ENCODE peak calls at places on chromosome 14, in five cellular contexts. S is kidney, L is PC-9, E is right lobe of liver, A is Peyer's patch. N is an unnamed sample.

GRCh38 chr14:29037428-29037827 is 270.8 kb downstream of the FOXG1 start:
- DNase-seq in S (no peak), L (no peak), E (no peak), A (no peak), N (no peak)

GRCh38 chr14:68977741-68978549 is 1.2 kb downstream of the ACTN1 start:
- DNase-seq in S (peak; percentile 93), L (peak; percentile 91), E (peak; percentile 75), A (peak; percentile 72), N (peak; percentile 92)

GRCh38 chr14:49619730-49620129 is 696 bp downstream of the RPL36AL start:
- DNase-seq in S (no peak), L (no peak), E (no peak), A (no peak), N (no peak)

GRCh38 chr14:50303744-50304471 is 8.1 kb downstream of the L2HGDH start:
- DNase-seq in S (peak; percentile 56), L (no peak), E (peak; percentile 87), A (no peak), N (peak; percentile 66)

GRCh38 chr14:32217301-32217700 is 14.2 kb upstream of the RNU6-8 start:
- DNase-seq in S (no peak), L (no peak), E (no peak), A (no peak), N (no peak)

GRCh38 chr14:103281496-103282231 is 52.4 kb upstream of the EIF5 start:
- DNase-seq in S (peak; percentile 80), L (peak; percentile 64), E (peak; percentile 58), A (no peak), N (no peak)

GRCh38 chr14:34710744-34711143 is 3.6 kb downstream of the CFL2 start:
- DNase-seq in S (no peak), L (no peak), E (no peak), A (no peak), N (no peak)

GRCh38 chr14:104341532-104342434 is 203.4 kb downstream of the KIF26A start:
- DNase-seq in S (peak; percentile 78), L (peak; percentile 6), E (peak; percentile 61), A (peak; percentile 94), N (peak; percentile 72)

GRCh38 chr14:56491299-56492285 is 88.0 kb upstream of the TMEM260 start:
- DNase-seq in S (no peak), L (peak; percentile 27), E (no peak), A (no peak), N (no peak)

GRCh38 chr14:104245723-104246122 is 107.3 kb downstream of the KIF26A start:
- DNase-seq in S (no peak), L (no peak), E (no peak), A (no peak), N (no peak)

GRCh38 chr14:72644758-72645489 is 249.0 kb downstream of the DPF3 start:
- DNase-seq in S (no peak), L (no peak), E (no peak), A (no peak), N (no peak)

GRCh38 chr14:26738571-26738970 is 140.7 kb upstream of the NOVA1 start:
- DNase-seq in S (no peak), L (no peak), E (no peak), A (no peak), N (no peak)

GRCh38 chr14:93186461-93186860 is 1.3 kb downstream of the LYSET start:
- DNase-seq in S (no peak), L (no peak), E (no peak), A (no peak), N (no peak)

GRCh38 chr14:28676481-28676880 is 90.1 kb upstream of the FOXG1 start:
- DNase-seq in S (no peak), L (no peak), E (no peak), A (no peak), N (no peak)

GRCh38 chr14:32407170-32407569 is 78.1 kb downstream of the AKAP6 start:
- DNase-seq in S (no peak), L (no peak), E (no peak), A (no peak), N (no peak)

GRCh38 chr14:102893452-102893851 is 29.0 kb upstream of the AMN start:
- DNase-seq in S (peak; percentile 81), L (no peak), E (peak; percentile 92), A (no peak), N (no peak)

GRCh38 chr14:30389901-30390394 is 169.0 kb upstream of the G2E3 start:
- DNase-seq in S (no peak), L (no peak), E (no peak), A (no peak), N (no peak)

GRCh38 chr14:61927015-61927414 is 164.8 kb downstream of the SNAPC1 start:
- DNase-seq in S (no peak), L (peak; percentile 30), E (no peak), A (no peak), N (no peak)

GRCh38 chr14:61927521-61927920 is 165.3 kb downstream of the SNAPC1 start:
- DNase-seq in S (no peak), L (peak; percentile 55), E (no peak), A (no peak), N (no peak)

GRCh38 chr14:61928300-61928699 is 166.1 kb downstream of the SNAPC1 start:
- DNase-seq in S (no peak), L (no peak), E (no peak), A (no peak), N (no peak)

GRCh38 chr14:61925043-61925442 is 162.8 kb downstream of the SNAPC1 start:
- DNase-seq in S (no peak), L (no peak), E (no peak), A (no peak), N (no peak)

GRCh38 chr14:61925732-61926445 is 163.7 kb downstream of the SNAPC1 start:
- DNase-seq in S (no peak), L (no peak), E (no peak), A (no peak), N (no peak)
- H3K27ac ChIP-seq in S (no peak overlapping the region), L (peak overlapping the region; percentile 94), E (no peak overlapping the region), A (no peak overlapping the region), N (no peak overlapping the region)

GRCh38 chr14:106808458-106808857 is 1282.1 kb downstream of the TMEM121 start:
- DNase-seq in S (no peak), L (no peak), E (no peak), A (no peak), N (no peak)

GRCh38 chr14:106803379-106803778 is 1277.0 kb downstream of the TMEM121 start:
- DNase-seq in S (no peak), L (no peak), E (no peak), A (no peak), N (no peak)

GRCh38 chr14:106807493-106807892 is 1281.1 kb downstream of the TMEM121 start:
- DNase-seq in S (no peak), L (no peak), E (no peak), A (no peak), N (no peak)

GRCh38 chr14:106802413-106803364 is 1276.3 kb downstream of the TMEM121 start:
- DNase-seq in S (no peak), L (peak; percentile 15), E (no peak), A (peak; percentile 61), N (no peak)
- TF ChIP-seq CTCF in S (no peak), L (peak; percentile 26), E (no peak), A (no peak), N (no peak)

GRCh38 chr14:60515244-60515695 is 6.3 kb downstream of the SIX6 start:
- DNase-seq in S (no peak), L (no peak), E (no peak), A (no peak), N (no peak)
- H3K4me3 ChIP-seq in S (no peak overlapping the region), L (no peak overlapping the region), E (peak overlapping the region; percentile 14), A (peak overlapping the region; percentile 40), N (peak overlapping the region; percentile 26)

GRCh38 chr14:96051231-96051630 is 12.1 kb downstream of the C14orf132 start:
- DNase-seq in S (no peak), L (no peak), E (no peak), A (no peak), N (no peak)
- H3K27ac ChIP-seq in S (no peak overlapping the region), L (no peak overlapping the region), E (no peak overlapping the region), A (no peak overlapping the region), N (no peak overlapping the region)

GRCh38 chr14:85528882-85529585 is 910 bp upstream of the FLRT2 start:
- DNase-seq in S (peak; percentile 32), L (peak; percentile 2), E (no peak), A (no peak), N (no peak)

GRCh38 chr14:85527006-85527405 is 2.9 kb upstream of the FLRT2 start:
- DNase-seq in S (no peak), L (no peak), E (no peak), A (no peak), N (no peak)

GRCh38 chr14:85527458-85527857 is 2.5 kb upstream of the FLRT2 start:
- DNase-seq in S (no peak), L (no peak), E (no peak), A (no peak), N (no peak)

GRCh38 chr14:85529803-85530574 is at the start of gene FLRT2:
- DNase-seq in S (peak; percentile 81), L (peak; percentile 2), E (peak; percentile 48), A (peak; percentile 52), N (peak; percentile 68)

DNA sequence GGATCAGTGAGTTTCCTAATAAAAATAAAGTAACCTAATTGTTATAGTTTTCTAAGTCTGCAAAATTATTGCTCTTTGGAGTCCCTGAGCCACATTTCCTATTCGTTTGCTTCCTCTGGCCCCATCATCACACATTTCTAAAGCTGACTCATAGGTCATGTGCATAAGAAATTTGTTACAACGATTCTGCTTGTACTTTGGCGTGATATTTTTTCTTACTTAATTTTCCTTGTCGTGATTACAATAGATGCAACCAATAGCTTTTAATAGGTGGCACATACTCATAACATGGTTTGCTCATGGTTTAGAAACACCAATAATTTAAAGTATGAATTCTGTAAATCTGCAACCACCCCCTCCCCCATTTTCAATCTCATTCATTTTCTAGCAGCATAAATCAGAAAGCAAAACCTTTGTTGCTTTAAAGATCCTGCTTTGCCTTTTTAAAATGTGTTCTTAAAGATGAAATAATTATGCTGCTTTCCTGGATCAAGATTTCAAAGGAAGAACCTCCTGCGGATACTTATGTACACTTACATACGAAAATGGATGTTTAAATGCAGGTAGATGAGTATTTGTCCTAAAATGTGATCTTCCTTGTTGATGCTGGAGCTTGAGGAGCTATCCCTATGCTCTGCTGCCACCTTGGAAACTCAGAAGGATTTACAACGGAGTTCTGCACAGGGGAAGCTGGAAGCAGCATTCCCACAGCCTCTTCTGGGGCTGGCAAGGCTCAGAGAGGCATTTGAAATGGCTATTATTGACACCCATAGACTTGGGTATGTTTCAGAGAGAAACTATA is 1.7 kb upstream of the FLRT2 start:
- DNase-seq in S (no peak), L (peak; percentile 18), E (no peak), A (no peak), N (no peak)
- TF ChIP-seq CTCF in S (peak; percentile 32), L (no peak), E (peak; percentile 22), A (no peak), N (peak; percentile 41)

GRCh38 chr14:70934502-70935134 is 27.4 kb downstream of the PCNX1 start:
- DNase-seq in S (no peak), L (no peak), E (no peak), A (no peak), N (no peak)

GRCh38 chr14:70931008-70931407 is 23.7 kb downstream of the PCNX1 start:
- DNase-seq in S (no peak), L (no peak), E (no peak), A (no peak), N (no peak)

GRCh38 chr14:70935135-70935534 is 27.9 kb downstream of the PCNX1 start:
- DNase-seq in S (no peak), L (no peak), E (no peak), A (no peak), N (no peak)

GRCh38 chr14:70934084-70934483 is 26.8 kb downstream of the PCNX1 start:
- DNase-seq in S (no peak), L (no peak), E (no peak), A (no peak), N (no peak)
- H3K4me3 ChIP-seq in S (no peak overlapping the region), L (no peak overlapping the region), E (no peak overlapping the region), A (no peak overlapping the region), N (no peak overlapping the region)